ENCODE peak calls at places on chromosomes 6 and 20, in six cellular contexts. A is bronchial epithelial cell; I is ACHN; W is progenitor cell of endocrine pancreas; Z is CD8-positive, alpha-beta T cell; G is natural killer cell. U is an unnamed sample.

GRCh38 chr6:10403385-10404106 is 11.3 kb downstream of the TFAP2A start:
- DNase-seq in A (peak), I (peak), W (no peak), Z (no peak), G (no peak), U (peak)

GRCh38 chr6:136225496-136225895 is 24.6 kb downstream of the MTFR2 start:
- DNase-seq in A (peak), I (no peak), W (no peak), Z (no peak), G (no peak), U (peak)

GRCh38 chr6:10759884-10760329 is 12.3 kb downstream of the TMEM14B start:
- DNase-seq in A (peak), I (peak), W (no peak), Z (no peak), G (no peak), U (peak)

GRCh38 chr6:35063701-35064507 is 77.2 kb downstream of the TCP11 start:
- DNase-seq in A (no peak), I (no peak), W (no peak), Z (no peak), G (no peak), U (no peak)

GRCh38 chr6:35916056-35916455 is 4.8 kb downstream of the SRPK1 start:
- DNase-seq in A (no peak), I (no peak), W (no peak), Z (no peak), G (no peak), U (no peak)

GRCh38 chr20:1490643-1491042 is 577 bp downstream of the SIRPB2 start:
- DNase-seq in A (no peak), I (no peak), W (no peak), Z (no peak), G (no peak), U (no peak)

GRCh38 chr6:37688088-37688850 is 9.4 kb downstream of the MDGA1 start:
- DNase-seq in A (no peak), I (no peak), W (no peak), Z (no peak), G (no peak), U (no peak)

GRCh38 chr20:23870461-23870860 is 9.1 kb downstream of the CST5 start:
- DNase-seq in A (no peak), I (no peak), W (no peak), Z (no peak), G (no peak), U (no peak)

GRCh38 chr20:44776977-44777376 is 31.3 kb downstream of the KCNK15 start:
- DNase-seq in A (peak), I (peak), W (peak), Z (no peak), G (no peak), U (no peak)

GRCh38 chr20:51357543-51357942 is 185.0 kb downstream of the NFATC2 start:
- DNase-seq in A (no peak), I (no peak), W (no peak), Z (no peak), G (no peak), U (no peak)

GRCh38 chr6:111219785-111220184 is 132.5 kb downstream of the SLC16A10 start:
- DNase-seq in A (no peak), I (no peak), W (no peak), Z (no peak), G (no peak), U (no peak)

GRCh38 chr6:142621822-142622221 is 320.0 kb downstream of the ADGRG6 start:
- DNase-seq in A (no peak), I (no peak), W (no peak), Z (no peak), G (no peak), U (no peak)

GRCh38 chr6:112106562-112106961 is 19.2 kb downstream of the FAM229B start:
- DNase-seq in A (no peak), I (no peak), W (no peak), Z (no peak), G (no peak), U (no peak)

GRCh38 chr6:117615981-117616961 is 14.0 kb upstream of the GOPC start:
- DNase-seq in A (no peak), I (peak), W (no peak), Z (no peak), G (peak), U (no peak)

GRCh38 chr6:142926494-142927273 is 18.3 kb downstream of the HIVEP2 start:
- DNase-seq in A (peak), I (peak), W (peak), Z (peak), G (peak), U (no peak)

GRCh38 chr6:30122515-30122914 is 9.6 kb upstream of the TRIM31 start:
- DNase-seq in A (no peak), I (no peak), W (no peak), Z (no peak), G (no peak), U (no peak)

GRCh38 chr20:22567944-22568871 is 16.2 kb downstream of the FOXA2 start:
- DNase-seq in A (no peak), I (no peak), W (peak), Z (no peak), G (no peak), U (no peak)

GRCh38 chr6:107308676-107309075 is 150.7 kb downstream of the PDSS2 start:
- DNase-seq in A (no peak), I (no peak), W (no peak), Z (no peak), G (no peak), U (no peak)

GRCh38 chr20:10619427-10619826 is 54.4 kb downstream of the JAG1 start:
- DNase-seq in A (peak), I (no peak), W (no peak), Z (no peak), G (no peak), U (peak)

GRCh38 chr6:20564269-20564668 is 30.0 kb downstream of the CDKAL1 start:
- DNase-seq in A (peak), I (peak), W (no peak), Z (no peak), G (no peak), U (no peak)

GRCh38 chr6:168380956-168381605 is 59.9 kb upstream of the SMOC2 start:
- DNase-seq in A (no peak), I (no peak), W (no peak), Z (no peak), G (no peak), U (no peak)

GRCh38 chr20:8301655-8302054 is 169.6 kb downstream of the PLCB1 start:
- DNase-seq in A (no peak), I (no peak), W (no peak), Z (no peak), G (no peak), U (no peak)

GRCh38 chr20:8647868-8648495 is 420.9 kb upstream of the PLCB4 start:
- DNase-seq in A (no peak), I (no peak), W (no peak), Z (no peak), G (no peak), U (no peak)

GRCh38 chr6:67870321-67870720 is 764.8 kb upstream of the ADGRB3 start:
- DNase-seq in A (no peak), I (no peak), W (no peak), Z (no peak), G (no peak), U (no peak)

GRCh38 chr6:97726378-97726777 is 443.4 kb upstream of the MMS22L start:
- DNase-seq in A (peak), I (no peak), W (no peak), Z (no peak), G (no peak), U (no peak)

GRCh38 chr6:147132889-147133288 is 71.3 kb upstream of the STXBP5 start:
- DNase-seq in A (peak), I (no peak), W (no peak), Z (no peak), G (no peak), U (peak)

GRCh38 chr6:51541847-51542246 is 545.6 kb downstream of the PKHD1 start:
- DNase-seq in A (peak), I (peak), W (no peak), Z (no peak), G (no peak), U (no peak)

GRCh38 chr6:4017847-4018193 is 61.1 kb downstream of the FAM217A start:
- DNase-seq in A (peak), I (peak), W (no peak), Z (no peak), G (no peak), U (peak)

GRCh38 chr20:4227085-4227821 is 211.9 kb upstream of the RNF24 start:
- DNase-seq in A (peak), I (peak), W (no peak), Z (no peak), G (no peak), U (no peak)

GRCh38 chr6:36694616-36695015 is 3.0 kb upstream of the RAB44 start:
- DNase-seq in A (no peak), I (no peak), W (no peak), Z (no peak), G (no peak), U (no peak)

GRCh38 chr6:82877213-82878195 is 188.1 kb downstream of the UBE3D start:
- DNase-seq in A (no peak), I (no peak), W (no peak), Z (no peak), G (no peak), U (no peak)